ENCODE peak calls at places on chromosome 14, in six cellular contexts. K is A549, J is SK-N-SH, V is K562, O is HepG2, C is H1. L is an unnamed sample.

GRCh38 chr14:80278293-80279037 is 67.2 kb upstream of the DIO2 start:
- DNase-seq in K (no peak), J (no peak), V (no peak), O (no peak), C (no peak), L (no peak)

GRCh38 chr14:32608880-32609279 is 279.8 kb downstream of the AKAP6 start:
- DNase-seq in K (no peak), J (no peak), V (no peak), O (no peak), C (no peak), L (no peak)

GRCh38 chr14:70622111-70622712 is 19.5 kb upstream of the TTC9 start:
- DNase-seq in K (peak; percentile 67), J (peak; percentile 56), V (no peak), O (peak; percentile 64), C (peak; percentile 75), L (no peak)

GRCh38 chr14:81738946-81739659 is 205.4 kb upstream of the SEL1L start:
- DNase-seq in K (no peak), J (no peak), V (no peak), O (no peak), C (no peak), L (no peak)

GRCh38 chr14:74945852-74946658 is 9.3 kb downstream of the PGF start:
- DNase-seq in K (peak; percentile 95), J (peak; percentile 95), V (peak; percentile 75), O (peak; percentile 84), C (peak; percentile 95), L (no peak)

GRCh38 chr14:31893156-31893813 is 183.8 kb upstream of the ARHGAP5 start:
- DNase-seq in K (no peak), J (no peak), V (no peak), O (no peak), C (no peak), L (no peak)

GRCh38 chr14:89110110-89110509 is 285.7 kb downstream of the TTC8 start:
- DNase-seq in K (no peak), J (no peak), V (no peak), O (no peak), C (no peak), L (no peak)

GRCh38 chr14:100703574-100704220 is 23.0 kb upstream of the DLK1 start:
- DNase-seq in K (no peak), J (no peak), V (no peak), O (no peak), C (no peak), L (no peak)

GRCh38 chr14:56310643-56311042 is 192.4 kb downstream of the PELI2 start:
- DNase-seq in K (no peak), J (no peak), V (no peak), O (no peak), C (no peak), L (no peak)

GRCh38 chr14:100439781-100440180 is 116.6 kb downstream of the SLC25A47 start:
- DNase-seq in K (peak; percentile 41), J (no peak), V (no peak), O (no peak), C (no peak), L (no peak)

GRCh38 chr14:79017561-79017960 is 847.4 kb downstream of the NRXN3 start:
- DNase-seq in K (no peak), J (no peak), V (no peak), O (no peak), C (no peak), L (no peak)

GRCh38 chr14:52801014-52801708 is 9.8 kb upstream of the GNPNAT1 start:
- DNase-seq in K (no peak), J (no peak), V (no peak), O (no peak), C (no peak), L (no peak)

GRCh38 chr14:62213516-62213915 is 451.3 kb downstream of the SNAPC1 start:
- DNase-seq in K (no peak), J (no peak), V (no peak), O (no peak), C (no peak), L (no peak)

GRCh38 chr14:32077081-32078029 is at the start of gene ARHGAP5:
- DNase-seq in K (no peak), J (peak; percentile 76), V (no peak), O (peak; percentile 58), C (peak; percentile 83), L (no peak)

GRCh38 chr14:73717998-73718741 is 4.0 kb upstream of the PNMA1 start:
- DNase-seq in K (no peak), J (peak; percentile 31), V (no peak), O (no peak), C (peak; percentile 69), L (no peak)

GRCh38 chr14:99554757-99555531 is 49.1 kb downstream of the CCDC85C start:
- DNase-seq in K (no peak), J (no peak), V (no peak), O (peak; percentile 88), C (no peak), L (no peak)

GRCh38 chr14:94624537-94625352 is 12.6 kb downstream of the SERPINA3 start:
- DNase-seq in K (no peak), J (no peak), V (no peak), O (no peak), C (no peak), L (no peak)

GRCh38 chr14:66939409-66939808 is 249.8 kb upstream of the GARIN2 start:
- DNase-seq in K (no peak), J (no peak), V (no peak), O (no peak), C (no peak), L (no peak)

GRCh38 chr14:24274101-24274543 is 2.7 kb upstream of the RABGGTA start:
- DNase-seq in K (no peak), J (no peak), V (no peak), O (no peak), C (no peak), L (peak; percentile 93)

GRCh38 chr14:59389936-59390335 is 75.2 kb downstream of the GPR135 start:
- DNase-seq in K (no peak), J (no peak), V (no peak), O (no peak), C (no peak), L (no peak)

GRCh38 chr14:59391388-59391787 is 73.8 kb downstream of the GPR135 start:
- DNase-seq in K (no peak), J (no peak), V (no peak), O (no peak), C (no peak), L (no peak)

GRCh38 chr14:59395672-59396071 is 69.5 kb downstream of the GPR135 start:
- DNase-seq in K (no peak), J (no peak), V (no peak), O (no peak), C (no peak), L (no peak)

GRCh38 chr14:59398841-59399240 is 66.3 kb downstream of the GPR135 start:
- DNase-seq in K (no peak), J (no peak), V (no peak), O (no peak), C (no peak), L (no peak)

GRCh38 chr14:59394268-59394667 is 70.9 kb downstream of the GPR135 start:
- DNase-seq in K (no peak), J (no peak), V (no peak), O (no peak), C (no peak), L (no peak)
- TF ChIP-seq CHD2 in K (no peak), J (no peak), V (no peak), O (no peak), C (no peak), L (no peak)

GRCh38 chr14:37899365-37899764 is 303.9 kb downstream of the TTC6 start:
- DNase-seq in K (no peak), J (no peak), V (no peak), O (no peak), C (no peak), L (no peak)

GRCh38 chr14:37901978-37902377 is 305.7 kb upstream of the SSTR1 start:
- DNase-seq in K (no peak), J (no peak), V (no peak), O (no peak), C (no peak), L (no peak)

GRCh38 chr14:37900582-37900981 is 305.2 kb downstream of the TTC6 start:
- DNase-seq in K (no peak), J (no peak), V (no peak), O (no peak), C (no peak), L (no peak)

DNA sequence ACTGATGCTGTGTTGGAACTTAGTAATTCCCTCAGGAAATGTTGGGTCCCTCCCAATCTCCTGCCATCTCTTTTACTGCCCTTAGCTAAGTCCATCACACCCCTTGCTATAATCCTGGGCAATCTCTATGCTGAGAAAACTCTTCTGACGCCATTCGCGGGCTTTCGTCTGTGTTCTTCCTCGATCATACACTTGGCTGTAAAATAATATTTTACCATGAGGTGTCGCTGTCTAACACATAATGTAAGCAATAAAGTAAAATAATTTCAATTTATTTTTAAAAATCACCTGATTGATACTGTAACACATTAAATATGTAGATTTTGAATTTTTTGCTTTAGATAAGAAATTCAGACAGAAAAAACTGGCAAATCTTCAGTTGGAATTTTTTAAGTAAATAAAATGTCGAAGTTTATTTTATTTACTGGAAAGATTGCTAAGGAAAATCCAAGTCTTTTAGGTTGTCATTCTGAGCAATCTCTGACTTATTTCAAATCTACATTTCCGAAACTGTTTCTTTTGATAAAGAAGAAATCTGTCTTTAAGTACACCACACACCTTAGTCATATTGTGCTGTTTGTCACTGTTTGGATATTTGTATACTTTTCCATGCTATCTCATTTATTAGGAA is 304.0 kb upstream of the SSTR1 start:
- DNase-seq in K (peak; percentile 13), J (peak; percentile 4), V (peak; percentile 20), O (peak; percentile 75), C (no peak), L (no peak)
- TF ChIP-seq CHD2 in K (no peak), J (no peak), V (no peak), O (no peak), C (no peak), L (no peak)

GRCh38 chr14:97390031-97390729 is 593.0 kb downstream of the VRK1 start:
- DNase-seq in K (no peak), J (no peak), V (no peak), O (no peak), C (no peak), L (no peak)
- TF ChIP-seq CHD2 in K (no peak), J (no peak), V (no peak), O (no peak), C (no peak), L (no peak)

GRCh38 chr14:76272774-76273173 is 103.2 kb upstream of the ESRRB start:
- DNase-seq in K (no peak), J (no peak), V (no peak), O (no peak), C (no peak), L (no peak)

GRCh38 chr14:76268700-76269099 is 107.2 kb upstream of the ESRRB start:
- DNase-seq in K (no peak), J (no peak), V (no peak), O (no peak), C (no peak), L (no peak)

GRCh38 chr14:76273346-76273745 is 102.6 kb upstream of the ESRRB start:
- DNase-seq in K (no peak), J (no peak), V (no peak), O (no peak), C (peak; percentile 29), L (no peak)

GRCh38 chr14:76272349-76272748 is 103.6 kb upstream of the ESRRB start:
- DNase-seq in K (no peak), J (no peak), V (no peak), O (no peak), C (no peak), L (no peak)

DNA sequence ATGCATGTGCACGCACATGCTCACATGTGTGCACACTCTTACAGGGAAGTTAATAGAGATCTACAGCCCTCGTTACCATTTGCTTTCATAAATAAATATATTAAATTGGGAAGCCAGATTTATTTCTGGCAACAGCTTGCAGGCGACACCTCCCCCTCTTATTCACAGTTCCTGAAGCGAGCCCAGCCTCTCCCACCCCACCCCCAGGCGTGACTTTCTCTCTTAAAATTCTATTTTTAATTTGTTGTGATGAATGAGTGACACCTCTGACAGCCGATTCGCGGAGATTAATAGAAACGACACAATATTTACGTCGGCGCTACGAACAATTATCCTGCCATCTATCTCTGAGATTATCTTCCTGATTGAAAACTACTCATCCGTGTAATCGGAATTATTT is 104.6 kb upstream of the ESRRB start:
- DNase-seq in K (no peak), J (no peak), V (no peak), O (no peak), C (peak; percentile 1), L (no peak)
- TF ChIP-seq CHD2 in K (no peak), J (no peak), V (no peak), O (no peak), C (no peak), L (no peak)

L was measured in GM12878.